ENCODE peak calls at places on chromosomes 6 and 20, in six cellular contexts. H is fibroblast of mammary gland; F is effector memory CD4-positive, alpha-beta T cell; G is NCI-H2171 treated with DMSO at 0.1 percent for 48 hours; A is ACHN; P is dermis microvascular lymphatic vessel endothelial cell. Q is an unnamed sample.

GRCh38 chr20:44137210-44137781 is 49.7 kb downstream of the JPH2 start:
- DNase-seq in H (no peak), F (no peak), G (no peak), A (no peak), P (no peak), Q (peak; percentile 65)

GRCh38 chr20:63895886-63896135 is 885 bp downstream of the DNAJC5 start:
- DNase-seq in H (peak; percentile 31), F (no peak), G (no peak), A (peak; percentile 18), P (no peak), Q (peak; percentile 8)

GRCh38 chr6:118892248-118893094 is 1.5 kb upstream of the ASF1A start:
- DNase-seq in H (no peak), F (no peak), G (no peak), A (no peak), P (no peak), Q (peak; percentile 28)

GRCh38 chr6:161048636-161049035 is 57.1 kb downstream of the MAP3K4 start:
- DNase-seq in H (peak; percentile 97), F (no peak), G (no peak), A (no peak), P (no peak), Q (peak; percentile 92)

GRCh38 chr6:47698342-47698787 is at the start of gene ADGRF4:
- DNase-seq in H (peak; percentile 72), F (no peak), G (no peak), A (no peak), P (no peak), Q (peak; percentile 3)

GRCh38 chr20:2086980-2087377 is 14.6 kb upstream of the STK35 start:
- DNase-seq in H (no peak), F (no peak), G (no peak), A (no peak), P (no peak), Q (no peak)

GRCh38 chr20:36830791-36831691 is 44.9 kb upstream of the TLDC2 start:
- DNase-seq in H (peak; percentile 67), F (no peak), G (no peak), A (no peak), P (peak; percentile 60), Q (peak; percentile 66)

GRCh38 chr6:128062882-128063603 is 162.2 kb upstream of the THEMIS start:
- DNase-seq in H (no peak), F (no peak), G (no peak), A (no peak), P (no peak), Q (peak; percentile 32)

GRCh38 chr6:96015321-96015790 is 418 bp upstream of the FUT9 start:
- DNase-seq in H (no peak), F (no peak), G (peak; percentile 94), A (peak; percentile 12), P (no peak), Q (no peak)

GRCh38 chr6:158058156-158058723 is 76.6 kb downstream of the SYNJ2 start:
- DNase-seq in H (peak; percentile 60), F (no peak), G (no peak), A (no peak), P (no peak), Q (peak; percentile 92)

GRCh38 chr20:48892849-48893352 is 28.6 kb upstream of the ARFGEF2 start:
- DNase-seq in H (no peak), F (no peak), G (peak; percentile 98), A (no peak), P (no peak), Q (no peak)

GRCh38 chr6:126812651-126813050 is 305.8 kb upstream of the RSPO3 start:
- DNase-seq in H (peak; percentile 26), F (no peak), G (no peak), A (no peak), P (no peak), Q (peak; percentile 32)

GRCh38 chr20:47428851-47429336 is 72.4 kb upstream of the ZMYND8 start:
- DNase-seq in H (no peak), F (no peak), G (no peak), A (no peak), P (no peak), Q (no peak)

GRCh38 chr6:109428889-109429477 is 11.4 kb downstream of the PPIL6 start:
- DNase-seq in H (peak; percentile 67), F (no peak), G (peak; percentile 82), A (no peak), P (no peak), Q (peak; percentile 52)

GRCh38 chr20:4952229-4952628 is 49.1 kb downstream of the SLC23A2 start:
- DNase-seq in H (no peak), F (no peak), G (no peak), A (no peak), P (no peak), Q (no peak)

GRCh38 chr20:1829531-1829930 is 65.7 kb upstream of the SIRPA start:
- DNase-seq in H (no peak), F (no peak), G (no peak), A (no peak), P (no peak), Q (no peak)

GRCh38 chr6:139373154-139373927 is 1.1 kb downstream of the CITED2 start:
- DNase-seq in H (peak; percentile 36), F (peak; percentile 42), G (peak; percentile 51), A (peak; percentile 33), P (peak; percentile 29), Q (peak; percentile 76)

GRCh38 chr6:13678255-13678983 is 33.2 kb downstream of the RANBP9 start:
- DNase-seq in H (no peak), F (no peak), G (no peak), A (no peak), P (peak; percentile 10), Q (no peak)

GRCh38 chr6:136591617-136592016 is 41.4 kb upstream of the MAP7 start:
- DNase-seq in H (no peak), F (no peak), G (no peak), A (no peak), P (no peak), Q (no peak)

GRCh38 chr20:63056236-63057132 is 49.7 kb upstream of the BHLHE23 start:
- DNase-seq in H (no peak), F (peak; percentile 4), G (peak; percentile 69), A (no peak), P (no peak), Q (peak; percentile 29)

GRCh38 chr6:14060971-14061370 is 56.6 kb upstream of the CD83 start:
- DNase-seq in H (no peak), F (no peak), G (no peak), A (no peak), P (no peak), Q (no peak)

GRCh38 chr6:133160531-133160930 is 80.6 kb upstream of the EYA4 start:
- DNase-seq in H (peak; percentile 40), F (no peak), G (no peak), A (no peak), P (no peak), Q (no peak)

GRCh38 chr6:54856137-54856536 is 9.6 kb downstream of the FAM83B start:
- DNase-seq in H (no peak), F (no peak), G (no peak), A (no peak), P (no peak), Q (no peak)

GRCh38 chr20:25437153-25437581 is 29.7 kb downstream of the GINS1 start:
- DNase-seq in H (no peak), F (no peak), G (no peak), A (no peak), P (no peak), Q (peak; percentile 23)

GRCh38 chr6:149484733-149485700 is at the start of gene ZC3H12D:
- DNase-seq in H (peak; percentile 37), F (peak; percentile 79), G (no peak), A (peak; percentile 19), P (no peak), Q (peak; percentile 16)

GRCh38 chr6:98486052-98486451 is 348.3 kb upstream of the POU3F2 start:
- DNase-seq in H (no peak), F (no peak), G (no peak), A (no peak), P (no peak), Q (no peak)

GRCh38 chr6:13373488-13373886 is 45.1 kb upstream of the TBC1D7 start:
- DNase-seq in H (no peak), F (no peak), G (no peak), A (no peak), P (peak; percentile 16), Q (no peak)

GRCh38 chr20:44850272-44850671 is 35.2 kb upstream of the YWHAB start:
- DNase-seq in H (no peak), F (no peak), G (no peak), A (no peak), P (no peak), Q (no peak)

GRCh38 chr6:149149682-149150081 is 167.8 kb upstream of the TAB2 start:
- DNase-seq in H (no peak), F (no peak), G (no peak), A (no peak), P (no peak), Q (no peak)

GRCh38 chr20:14142171-14142570 is 146.9 kb downstream of the MACROD2 start:
- DNase-seq in H (peak; percentile 41), F (no peak), G (peak; percentile 88), A (peak; percentile 24), P (peak; percentile 12), Q (peak; percentile 45)

GRCh38 chr20:59350330-59351147 is 50.1 kb downstream of the EDN3 start:
- DNase-seq in H (no peak), F (no peak), G (no peak), A (no peak), P (no peak), Q (no peak)

GRCh38 chr20:23195635-23196034 is 109.5 kb upstream of the CD93 start:
- DNase-seq in H (no peak), F (no peak), G (no peak), A (no peak), P (no peak), Q (no peak)

GRCh38 chr20:14829897-14830296 is 492.5 kb upstream of the FLRT3 start:
- DNase-seq in H (no peak), F (no peak), G (peak; percentile 82), A (no peak), P (no peak), Q (no peak)

GRCh38 chr6:140567469-140567868 is 1193.0 kb upstream of the CITED2 start:
- DNase-seq in H (peak; percentile 37), F (no peak), G (no peak), A (no peak), P (no peak), Q (peak; percentile 23)

GRCh38 chr6:105259912-105260889 is 80.4 kb upstream of the POPDC3 start:
- DNase-seq in H (no peak), F (no peak), G (peak; percentile 81), A (no peak), P (peak; percentile 22), Q (no peak)

GRCh38 chr20:48673485-48673884 is 154.3 kb downstream of the PREX1 start:
- DNase-seq in H (no peak), F (no peak), G (no peak), A (no peak), P (no peak), Q (no peak)

GRCh38 chr6:151341481-151342195 is 49.7 kb downstream of the ZBTB2 start:
- DNase-seq in H (no peak), F (no peak), G (no peak), A (no peak), P (no peak), Q (no peak)

GRCh38 chr6:137013031-137013430 is 31.7 kb downstream of the IL20RA start:
- DNase-seq in H (peak; percentile 31), F (no peak), G (no peak), A (no peak), P (no peak), Q (peak; percentile 82)